ENCODE peak calls at places on chromosomes 13 and 19, in seven cellular contexts. W, A, I, H, F, Z and N are unnamed samples.

GRCh38 chr13:44030615-44031014 is 150.9 kb downstream of the LACC1 start:
- DNase-seq in F (no peak), H (no peak), Z (no peak), W (no peak), A (no peak), I (no peak), N (no peak)

GRCh38 chr13:102402292-102402691 is 444 bp upstream of the FGF14 start:
- DNase-seq in F (no peak), I (peak; percentile 41), W (no peak), Z (peak; percentile 16), H (peak; percentile 61), A (no peak), N (peak; percentile 65)

GRCh38 chr19:45484273-45484945 is 12.4 kb downstream of the RTN2 start:
- DNase-seq in I (no peak), F (no peak), H (no peak), W (no peak), Z (no peak), A (no peak), N (no peak)

GRCh38 chr13:63737418-63737817 is 2321.8 kb upstream of the PCDH20 start:
- DNase-seq in H (no peak), A (no peak), F (no peak), I (no peak), W (no peak), Z (no peak), N (no peak)

GRCh38 chr19:4851551-4852290 is 15.7 kb downstream of the PLIN3 start:
- DNase-seq in F (peak; percentile 16), Z (peak; percentile 48), H (peak; percentile 82), I (peak; percentile 84), A (peak; percentile 61), W (peak; percentile 28), N (peak; percentile 68)

GRCh38 chr13:27583645-27584044 is 36.7 kb downstream of the LNX2 start:
- DNase-seq in Z (no peak), H (no peak), F (peak; percentile 45), W (no peak), I (no peak), A (no peak), N (no peak)

GRCh38 chr13:32229443-32229842 is 85.7 kb downstream of the ZAR1L start:
- DNase-seq in H (no peak), F (no peak), A (no peak), Z (no peak), W (no peak), I (no peak), N (no peak)

GRCh38 chr19:54440641-54441040 is 8.4 kb upstream of the LENG8 start:
- DNase-seq in W (no peak), I (no peak), F (no peak), Z (no peak), H (no peak), A (no peak), N (no peak)

GRCh38 chr19:56491399-56491798 is 14.3 kb upstream of the ZNF667 start:
- DNase-seq in F (no peak), W (no peak), A (no peak), I (no peak), Z (no peak), H (no peak), N (no peak)

GRCh38 chr19:3751236-3751635 is 10.3 kb downstream of the APBA3 start:
- DNase-seq in I (no peak), H (no peak), F (no peak), A (no peak), W (no peak), Z (no peak), N (no peak)

GRCh38 chr19:6540918-6541689 is 10.3 kb downstream of the TNFSF9 start:
- DNase-seq in W (no peak), Z (no peak), H (no peak), I (no peak), A (no peak), F (peak; percentile 49), N (no peak)

GRCh38 chr13:111654531-111654930 is 334.1 kb downstream of the TEX29 start:
- DNase-seq in H (no peak), Z (no peak), W (no peak), I (no peak), F (no peak), A (no peak), N (no peak)

GRCh38 chr19:4511300-4512054 is 6.8 kb downstream of the PLIN4 start:
- DNase-seq in F (no peak), A (no peak), I (no peak), Z (no peak), H (no peak), W (no peak), N (no peak)

GRCh38 chr13:98172570-98173405 is 4.3 kb downstream of the RNF113B start:
- DNase-seq in W (no peak), I (no peak), F (no peak), A (no peak), H (no peak), Z (no peak), N (no peak)

GRCh38 chr13:51101636-51102218 is 9.3 kb downstream of the C13orf42 start:
- DNase-seq in H (no peak), A (no peak), I (no peak), W (no peak), F (no peak), Z (no peak), N (no peak)

GRCh38 chr19:40740747-40741146 is 9.5 kb downstream of the ACTMAP start:
- DNase-seq in H (no peak), I (no peak), A (no peak), Z (no peak), F (no peak), W (no peak), N (peak; percentile 46)

GRCh38 chr19:49983645-49984229 is 22.8 kb upstream of the SIGLEC11 start:
- DNase-seq in Z (peak; percentile 33), H (peak; percentile 79), F (peak; percentile 74), W (peak; percentile 25), A (peak; percentile 61), I (peak; percentile 50), N (peak; percentile 66)

GRCh38 chr13:71499235-71499634 is 367.8 kb downstream of the DACH1 start:
- DNase-seq in W (no peak), F (no peak), Z (no peak), I (no peak), H (no peak), A (no peak), N (no peak)

GRCh38 chr13:101398920-101399319 is 17.4 kb downstream of the NALCN start:
- DNase-seq in I (no peak), W (no peak), Z (no peak), A (no peak), H (no peak), F (no peak), N (no peak)